ENCODE peak calls at places on chromosome 1, in nine cellular contexts. A, L, I, Y, E, U, G, W and B are unnamed samples.

GRCh38 chr1:117735045-117735992 is 129.5 kb downstream of the TENT5C start:
- DNase-seq in G (no peak), E (no peak), I (peak; percentile 24), A (peak; percentile 8), L (peak; percentile 63), W (peak; percentile 8), U (no peak), Y (no peak), B (no peak)

GRCh38 chr1:6634278-6635052 is 9.8 kb downstream of the THAP3 start:
- DNase-seq in Y (peak; percentile 23), A (peak; percentile 61), I (no peak), W (peak; percentile 40), G (peak; percentile 82), U (peak; percentile 86), L (no peak), E (peak; percentile 45), B (no peak)

GRCh38 chr1:202200669-202201068 is 7.1 kb downstream of the LGR6 start:
- DNase-seq in A (no peak), L (no peak), U (no peak), W (no peak), I (no peak), G (no peak), E (no peak), Y (no peak), B (no peak)

GRCh38 chr1:29196863-29197589 is 15.3 kb upstream of the SRSF4 start:
- DNase-seq in Y (no peak), L (no peak), W (no peak), U (no peak), A (peak; percentile 17), I (no peak), E (no peak), G (no peak), B (no peak)

GRCh38 chr1:162632234-162632666 is at the start of gene DDR2:
- DNase-seq in A (no peak), I (peak; percentile 88), L (no peak), E (peak; percentile 93), U (peak; percentile 63), Y (no peak), W (no peak), G (no peak), B (no peak)

GRCh38 chr1:46747683-46748288 is 28.9 kb upstream of the EFCAB14 start:
- DNase-seq in Y (no peak), G (peak; percentile 90), E (peak; percentile 67), A (peak; percentile 47), I (peak; percentile 23), U (no peak), W (peak; percentile 87), L (peak; percentile 50), B (peak; percentile 11)

GRCh38 chr1:29033829-29034466 is 89.8 kb downstream of the TMEM200B start:
- DNase-seq in L (peak; percentile 74), I (peak; percentile 38), Y (no peak), G (peak; percentile 48), U (no peak), W (peak; percentile 31), E (peak; percentile 70), A (peak; percentile 46), B (peak; percentile 64)

GRCh38 chr1:182641561-182641960 is 37.4 kb upstream of the RGS16 start:
- DNase-seq in I (no peak), G (no peak), U (no peak), A (no peak), W (peak; percentile 31), Y (no peak), E (no peak), L (no peak), B (peak; percentile 75)

GRCh38 chr1:6234502-6235295 is 1.1 kb downstream of the ICMT start:
- DNase-seq in U (no peak), Y (no peak), W (no peak), L (peak; percentile 12), G (no peak), I (no peak), E (no peak), A (no peak), B (no peak)

GRCh38 chr1:157732755-157733154 is 32.2 kb upstream of the FCRL3 start:
- DNase-seq in A (no peak), W (no peak), I (peak; percentile 20), E (no peak), U (no peak), L (no peak), G (no peak), Y (no peak), B (no peak)

GRCh38 chr1:84780000-84780716 is 89.9 kb upstream of the SSX2IP start:
- DNase-seq in E (no peak), U (no peak), Y (no peak), A (no peak), W (no peak), L (peak; percentile 86), G (no peak), I (peak; percentile 73), B (no peak)

GRCh38 chr1:67355745-67356424 is 48.2 kb downstream of the IL12RB2 start:
- DNase-seq in I (no peak), L (no peak), G (no peak), W (no peak), Y (no peak), U (no peak), E (no peak), A (no peak), B (no peak)

GRCh38 chr1:181033799-181034391 is at the start of gene MR1:
- DNase-seq in E (peak; percentile 90), L (peak; percentile 97), Y (peak; percentile 32), I (peak; percentile 81), A (peak; percentile 84), U (no peak), G (peak; percentile 66), W (peak; percentile 36), B (peak; percentile 38)

GRCh38 chr1:157154940-157155514 is 16.8 kb upstream of the ETV3 start:
- DNase-seq in L (no peak), Y (no peak), W (no peak), I (peak; percentile 44), G (no peak), A (peak; percentile 71), E (no peak), U (peak; percentile 84), B (no peak)

GRCh38 chr1:143699731-143700130 is 272.1 kb downstream of the FAM72C start:
- DNase-seq in Y (no peak), W (no peak), E (no peak), L (no peak), U (no peak), A (no peak), G (no peak), I (no peak), B (no peak)

GRCh38 chr1:216765346-216766300 is 42.4 kb upstream of the ESRRG start:
- DNase-seq in Y (no peak), W (no peak), I (no peak), L (no peak), A (no peak), E (no peak), U (no peak), G (no peak), B (no peak)